ENCODE peak calls at places on chromosomes 3 and 15, in four cellular contexts. One of them, this sample, is unnamed.

GRCh38 chr3:32457971-32458471 is 44.6 kb downstream of the CMTM6 start:
- DNase-seq in HFF-Myc: no peak
- DNase-seq in neural crest cell: no peak
- DNase-seq in fibroblast of villous mesenchyme: no peak
- DNase-seq in this sample: peak

GRCh38 chr3:41726891-41727290 is 235.0 kb downstream of the ULK4 start:
- DNase-seq in neural crest cell: no peak
- DNase-seq in HFF-Myc: no peak
- DNase-seq in fibroblast of villous mesenchyme: no peak
- DNase-seq in this sample: no peak

GRCh38 chr3:136377499-136377898 is 127.4 kb downstream of the PCCB start:
- DNase-seq in HFF-Myc: no peak
- DNase-seq in fibroblast of villous mesenchyme: no peak
- DNase-seq in neural crest cell: no peak
- DNase-seq in this sample: no peak

GRCh38 chr3:169954142-169954756 is 12.4 kb upstream of the SEC62 start:
- DNase-seq in fibroblast of villous mesenchyme: peak
- DNase-seq in HFF-Myc: no peak
- DNase-seq in neural crest cell: no peak
- DNase-seq in this sample: no peak

GRCh38 chr3:170741756-170742530 is 128.1 kb downstream of the RPL22L1 start:
- DNase-seq in neural crest cell: no peak
- DNase-seq in HFF-Myc: peak
- DNase-seq in fibroblast of villous mesenchyme: no peak
- DNase-seq in this sample: no peak

GRCh38 chr3:126100688-126101301 is 16.9 kb upstream of the SLC41A3 start:
- DNase-seq in neural crest cell: no peak
- DNase-seq in fibroblast of villous mesenchyme: peak
- DNase-seq in HFF-Myc: no peak
- DNase-seq in this sample: no peak

GRCh38 chr3:55636300-55637195 is 149.4 kb upstream of the WNT5A start:
- DNase-seq in fibroblast of villous mesenchyme: no peak
- DNase-seq in neural crest cell: no peak
- DNase-seq in HFF-Myc: no peak
- DNase-seq in this sample: no peak

GRCh38 chr15:38176155-38176554 is 76.5 kb upstream of the SPRED1 start:
- DNase-seq in HFF-Myc: no peak
- DNase-seq in neural crest cell: no peak
- DNase-seq in fibroblast of villous mesenchyme: peak
- DNase-seq in this sample: no peak

GRCh38 chr3:126607214-126607908 is 47.6 kb downstream of the TXNRD3 start:
- DNase-seq in HFF-Myc: no peak
- DNase-seq in neural crest cell: no peak
- DNase-seq in fibroblast of villous mesenchyme: peak
- DNase-seq in this sample: peak

GRCh38 chr3:20811631-20812030 is 625.6 kb upstream of the SGO1 start:
- DNase-seq in fibroblast of villous mesenchyme: no peak
- DNase-seq in neural crest cell: no peak
- DNase-seq in HFF-Myc: no peak
- DNase-seq in this sample: no peak

GRCh38 chr15:66865622-66866611 is 163.9 kb downstream of the SMAD6 start:
- DNase-seq in neural crest cell: no peak
- DNase-seq in HFF-Myc: no peak
- DNase-seq in fibroblast of villous mesenchyme: no peak
- DNase-seq in this sample: no peak

GRCh38 chr15:63023351-63023945 is 19.1 kb upstream of the TPM1 start:
- DNase-seq in HFF-Myc: no peak
- DNase-seq in fibroblast of villous mesenchyme: peak
- DNase-seq in neural crest cell: no peak
- DNase-seq in this sample: no peak

GRCh38 chr3:51386159-51386851 is 1.2 kb downstream of the MANF start:
- DNase-seq in neural crest cell: no peak
- DNase-seq in fibroblast of villous mesenchyme: no peak
- DNase-seq in HFF-Myc: no peak
- DNase-seq in this sample: no peak

GRCh38 chr3:75101329-75102147 is 487.1 kb upstream of the CNTN3 start:
- DNase-seq in HFF-Myc: no peak
- DNase-seq in fibroblast of villous mesenchyme: no peak
- DNase-seq in neural crest cell: peak
- DNase-seq in this sample: peak

GRCh38 chr15:92011611-92012367 is 158.3 kb downstream of the SLCO3A1 start:
- DNase-seq in fibroblast of villous mesenchyme: no peak
- DNase-seq in HFF-Myc: no peak
- DNase-seq in neural crest cell: no peak
- DNase-seq in this sample: peak

GRCh38 chr15:79644091-79644490 is 212.0 kb downstream of the MINAR1 start:
- DNase-seq in fibroblast of villous mesenchyme: peak
- DNase-seq in HFF-Myc: peak
- DNase-seq in neural crest cell: no peak
- DNase-seq in this sample: no peak

GRCh38 chr3:27632431-27633223 is 89.5 kb downstream of the EOMES start:
- DNase-seq in fibroblast of villous mesenchyme: peak
- DNase-seq in neural crest cell: peak
- DNase-seq in HFF-Myc: no peak
- DNase-seq in this sample: peak

GRCh38 chr15:66593219-66593780 is 27.5 kb upstream of the LCTL start:
- DNase-seq in neural crest cell: no peak
- DNase-seq in HFF-Myc: no peak
- DNase-seq in fibroblast of villous mesenchyme: peak
- DNase-seq in this sample: no peak

GRCh38 chr15:29917600-29918597 is 95.6 kb upstream of the TJP1 start:
- DNase-seq in fibroblast of villous mesenchyme: peak
- DNase-seq in HFF-Myc: no peak
- DNase-seq in neural crest cell: no peak
- DNase-seq in this sample: no peak

GRCh38 chr3:183370391-183370790 is 58.0 kb downstream of the MCF2L2 start:
- DNase-seq in fibroblast of villous mesenchyme: peak
- DNase-seq in neural crest cell: no peak
- DNase-seq in HFF-Myc: no peak
- DNase-seq in this sample: no peak

GRCh38 chr3:160754371-160754854 is 1.6 kb upstream of the PPM1L start:
- DNase-seq in HFF-Myc: no peak
- DNase-seq in neural crest cell: peak
- DNase-seq in fibroblast of villous mesenchyme: peak
- DNase-seq in this sample: peak

GRCh38 chr3:134018850-134019249 is 10.9 kb downstream of the SLCO2A1 start:
- DNase-seq in neural crest cell: no peak
- DNase-seq in HFF-Myc: no peak
- DNase-seq in fibroblast of villous mesenchyme: no peak
- DNase-seq in this sample: no peak

GRCh38 chr3:112857526-112857925 is 10.9 kb upstream of the CD200R1L start:
- DNase-seq in fibroblast of villous mesenchyme: no peak
- DNase-seq in HFF-Myc: no peak
- DNase-seq in neural crest cell: no peak
- DNase-seq in this sample: no peak

GRCh38 chr3:138381950-138382715 is 33.8 kb downstream of the MRAS start:
- DNase-seq in fibroblast of villous mesenchyme: peak
- DNase-seq in HFF-Myc: no peak
- DNase-seq in neural crest cell: no peak
- DNase-seq in this sample: no peak

GRCh38 chr15:37046876-37047614 is 53.3 kb downstream of the MEIS2 start:
- DNase-seq in neural crest cell: no peak
- DNase-seq in fibroblast of villous mesenchyme: peak
- DNase-seq in HFF-Myc: no peak
- DNase-seq in this sample: no peak

GRCh38 chr3:64163755-64164148 is 61.5 kb downstream of the PRICKLE2 start:
- DNase-seq in fibroblast of villous mesenchyme: peak
- DNase-seq in neural crest cell: no peak
- DNase-seq in HFF-Myc: peak
- DNase-seq in this sample: no peak

GRCh38 chr3:171760475-171760874 is 49.8 kb downstream of the PLD1 start:
- DNase-seq in neural crest cell: no peak
- DNase-seq in fibroblast of villous mesenchyme: no peak
- DNase-seq in HFF-Myc: no peak
- DNase-seq in this sample: no peak

GRCh38 chr3:157159037-157159761 is 748 bp downstream of the CCNL1 start:
- DNase-seq in fibroblast of villous mesenchyme: peak
- DNase-seq in HFF-Myc: no peak
- DNase-seq in neural crest cell: peak
- DNase-seq in this sample: peak

GRCh38 chr3:72767927-72768880 is 80.0 kb downstream of the SHQ1 start:
- DNase-seq in HFF-Myc: no peak
- DNase-seq in neural crest cell: no peak
- DNase-seq in fibroblast of villous mesenchyme: peak
- DNase-seq in this sample: no peak

GRCh38 chr3:61778095-61778494 is 216.7 kb downstream of the PTPRG start:
- DNase-seq in fibroblast of villous mesenchyme: peak
- DNase-seq in HFF-Myc: no peak
- DNase-seq in neural crest cell: no peak
- DNase-seq in this sample: no peak

GRCh38 chr15:45425135-45425534 is 46.8 kb upstream of the GATM start:
- DNase-seq in neural crest cell: no peak
- DNase-seq in HFF-Myc: no peak
- DNase-seq in fibroblast of villous mesenchyme: no peak
- DNase-seq in this sample: no peak

GRCh38 chr3:73549071-73549600 is 75.6 kb downstream of the PDZRN3 start:
- DNase-seq in neural crest cell: no peak
- DNase-seq in HFF-Myc: no peak
- DNase-seq in fibroblast of villous mesenchyme: no peak
- DNase-seq in this sample: no peak

GRCh38 chr3:158773845-158774542 is 27.9 kb upstream of the MFSD1 start:
- DNase-seq in fibroblast of villous mesenchyme: peak
- DNase-seq in HFF-Myc: no peak
- DNase-seq in neural crest cell: no peak
- DNase-seq in this sample: no peak

GRCh38 chr3:154936196-154936595 is 143.9 kb upstream of the MME start:
- DNase-seq in neural crest cell: no peak
- DNase-seq in HFF-Myc: no peak
- DNase-seq in fibroblast of villous mesenchyme: no peak
- DNase-seq in this sample: no peak

GRCh38 chr15:93331545-93332117 is 242.6 kb upstream of the RGMA start:
- DNase-seq in fibroblast of villous mesenchyme: no peak
- DNase-seq in neural crest cell: no peak
- DNase-seq in HFF-Myc: no peak
- DNase-seq in this sample: no peak

GRCh38 chr15:93330862-93331544 is 242.0 kb upstream of the RGMA start:
- DNase-seq in fibroblast of villous mesenchyme: no peak
- DNase-seq in HFF-Myc: no peak
- DNase-seq in neural crest cell: no peak
- DNase-seq in this sample: no peak

GRCh38 chr15:93333826-93334225 is 244.8 kb upstream of the RGMA start:
- DNase-seq in fibroblast of villous mesenchyme: no peak
- DNase-seq in neural crest cell: no peak
- DNase-seq in HFF-Myc: no peak
- DNase-seq in this sample: no peak
- TF ChIP-seq CTCF in fibroblast of villous mesenchyme: no peak
- TF ChIP-seq CTCF in neural crest cell: peak
- TF ChIP-seq CTCF in HFF-Myc: no peak
- TF ChIP-seq CTCF in this sample: no peak

GRCh38 chr15:43545426-43545825 is 28.0 kb downstream of the MAP1A start:
- DNase-seq in fibroblast of villous mesenchyme: no peak
- DNase-seq in HFF-Myc: no peak
- DNase-seq in neural crest cell: no peak
- DNase-seq in this sample: no peak

GRCh38 chr15:43550527-43551363 is 33.3 kb downstream of the MAP1A start:
- DNase-seq in fibroblast of villous mesenchyme: peak
- DNase-seq in neural crest cell: no peak
- DNase-seq in HFF-Myc: no peak
- DNase-seq in this sample: no peak

GRCh38 chr15:43544266-43544665 is 26.9 kb downstream of the MAP1A start:
- DNase-seq in fibroblast of villous mesenchyme: no peak
- DNase-seq in HFF-Myc: no peak
- DNase-seq in neural crest cell: no peak
- DNase-seq in this sample: no peak

GRCh38 chr15:43552261-43552660 is 34.9 kb downstream of the MAP1A start:
- DNase-seq in HFF-Myc: no peak
- DNase-seq in neural crest cell: no peak
- DNase-seq in fibroblast of villous mesenchyme: no peak
- DNase-seq in this sample: no peak

DNA sequence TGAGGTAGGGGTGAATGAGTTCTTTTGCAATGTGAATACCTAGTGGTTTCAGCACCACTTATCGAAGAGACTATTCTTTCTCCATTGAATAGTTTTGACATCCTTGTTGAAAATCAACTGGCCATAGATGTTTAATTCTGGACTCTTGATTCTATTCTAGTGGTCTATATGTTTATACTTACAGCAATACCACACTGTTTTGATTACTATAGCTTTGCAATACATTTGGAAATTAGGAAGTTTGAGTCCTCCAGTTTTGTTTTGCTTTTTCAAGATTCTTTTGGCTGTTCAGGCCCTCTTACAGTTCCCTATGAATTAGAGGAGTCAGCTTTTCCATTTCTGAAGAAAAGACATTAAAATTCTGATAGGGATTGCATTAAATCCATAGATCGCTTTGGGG is 30.1 kb downstream of the MAP1A start:
- DNase-seq in HFF-Myc: no peak
- DNase-seq in neural crest cell: no peak
- DNase-seq in fibroblast of villous mesenchyme: no peak
- DNase-seq in this sample: no peak
- TF ChIP-seq CTCF in HFF-Myc: no peak
- TF ChIP-seq CTCF in neural crest cell: no peak
- TF ChIP-seq CTCF in fibroblast of villous mesenchyme: no peak
- TF ChIP-seq CTCF in this sample: no peak

GRCh38 chr3:38346584-38347410 is at the start of gene XYLB:
- DNase-seq in neural crest cell: peak
- DNase-seq in HFF-Myc: no peak
- DNase-seq in fibroblast of villous mesenchyme: peak
- DNase-seq in this sample: peak

GRCh38 chr3:38345879-38346583 is 554 bp upstream of the XYLB start:
- DNase-seq in neural crest cell: no peak
- DNase-seq in fibroblast of villous mesenchyme: no peak
- DNase-seq in HFF-Myc: no peak
- DNase-seq in this sample: no peak

GRCh38 chr3:38348903-38349302 is 2.3 kb downstream of the XYLB start:
- DNase-seq in fibroblast of villous mesenchyme: peak
- DNase-seq in HFF-Myc: no peak
- DNase-seq in neural crest cell: no peak
- DNase-seq in this sample: no peak

GRCh38 chr3:38347421-38348200 is 1.0 kb downstream of the XYLB start:
- DNase-seq in HFF-Myc: no peak
- DNase-seq in fibroblast of villous mesenchyme: no peak
- DNase-seq in neural crest cell: no peak
- DNase-seq in this sample: no peak

GRCh38 chr3:38343797-38344594 is 2.6 kb upstream of the XYLB start:
- DNase-seq in HFF-Myc: no peak
- DNase-seq in fibroblast of villous mesenchyme: peak
- DNase-seq in neural crest cell: no peak
- DNase-seq in this sample: no peak
- TF ChIP-seq CTCF in HFF-Myc: no peak
- TF ChIP-seq CTCF in fibroblast of villous mesenchyme: no peak
- TF ChIP-seq CTCF in neural crest cell: no peak
- TF ChIP-seq CTCF in this sample: no peak

DNA sequence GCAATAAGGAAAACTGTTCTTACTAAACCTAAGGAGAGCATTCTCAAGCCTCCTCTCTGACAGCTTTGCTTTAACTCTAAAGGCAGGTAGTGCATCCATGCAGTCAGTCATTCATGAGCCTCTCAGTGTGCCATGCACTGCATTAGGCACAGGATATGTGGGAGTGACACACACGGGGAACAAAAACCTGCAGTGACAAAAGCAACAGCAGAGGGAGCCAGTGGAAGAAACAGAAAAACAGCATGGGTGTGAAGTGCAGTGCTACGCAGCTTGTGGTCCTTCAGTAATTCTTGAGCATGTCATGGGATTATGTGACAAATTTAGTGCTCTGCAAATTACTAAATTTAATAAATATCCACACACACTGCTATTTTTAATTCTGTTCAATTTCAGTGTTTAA is 230.7 kb downstream of the BBX start:
- DNase-seq in neural crest cell: peak
- DNase-seq in fibroblast of villous mesenchyme: peak
- DNase-seq in HFF-Myc: peak
- DNase-seq in this sample: no peak
- TF ChIP-seq CTCF in neural crest cell: peak
- TF ChIP-seq CTCF in fibroblast of villous mesenchyme: peak
- TF ChIP-seq CTCF in HFF-Myc: peak
- TF ChIP-seq CTCF in this sample: no peak